ENCODE peak calls at places on chromosomes 13 and 19, in eight cellular contexts. One of them, this sample, is unnamed.

GRCh38 chr13:37615271-37615670 is 16.7 kb upstream of the POSTN start:
- DNase-seq in T-helper 2 cell treated with Interferon-gamma antibody and Interleukin-4, amounts not matched to agents 5 μg/mL and 100 μg/mL, for 36 hours: no peak
- DNase-seq in NCI-H1694 treated with DMSO at 0.1 percent for 48 hours: no peak
- DNase-seq in Right ventricle myocardium superior: no peak
- DNase-seq in ACHN: peak
- DNase-seq in iris pigment epithelial cell: no peak
- DNase-seq in AG04450: no peak
- DNase-seq in mucosa of gallbladder: no peak
- DNase-seq in this sample: no peak

GRCh38 chr19:38945562-38946228 is 15.0 kb downstream of the MRPS12 start:
- DNase-seq in T-helper 2 cell treated with Interferon-gamma antibody and Interleukin-4, amounts not matched to agents 5 μg/mL and 100 μg/mL, for 36 hours: no peak
- DNase-seq in NCI-H1694 treated with DMSO at 0.1 percent for 48 hours: no peak
- DNase-seq in Right ventricle myocardium superior: no peak
- DNase-seq in ACHN: no peak
- DNase-seq in iris pigment epithelial cell: no peak
- DNase-seq in AG04450: no peak
- DNase-seq in mucosa of gallbladder: no peak
- DNase-seq in this sample: no peak

GRCh38 chr19:34172661-34173144 is 399 bp downstream of the LSM14A start:
- DNase-seq in T-helper 2 cell treated with Interferon-gamma antibody and Interleukin-4, amounts not matched to agents 5 μg/mL and 100 μg/mL, for 36 hours: no peak
- DNase-seq in NCI-H1694 treated with DMSO at 0.1 percent for 48 hours: peak
- DNase-seq in Right ventricle myocardium superior: no peak
- DNase-seq in ACHN: no peak
- DNase-seq in iris pigment epithelial cell: no peak
- DNase-seq in AG04450: no peak
- DNase-seq in mucosa of gallbladder: no peak
- DNase-seq in this sample: no peak

GRCh38 chr13:114111577-114111976 is 20.8 kb downstream of the RASA3 start:
- DNase-seq in T-helper 2 cell treated with Interferon-gamma antibody and Interleukin-4, amounts not matched to agents 5 μg/mL and 100 μg/mL, for 36 hours: no peak
- DNase-seq in NCI-H1694 treated with DMSO at 0.1 percent for 48 hours: no peak
- DNase-seq in Right ventricle myocardium superior: peak
- DNase-seq in ACHN: no peak
- DNase-seq in iris pigment epithelial cell: peak
- DNase-seq in AG04450: peak
- DNase-seq in mucosa of gallbladder: no peak
- DNase-seq in this sample: no peak

GRCh38 chr13:46332772-46333171 is 54.3 kb downstream of the RUBCNL start:
- DNase-seq in T-helper 2 cell treated with Interferon-gamma antibody and Interleukin-4, amounts not matched to agents 5 μg/mL and 100 μg/mL, for 36 hours: no peak
- DNase-seq in NCI-H1694 treated with DMSO at 0.1 percent for 48 hours: no peak
- DNase-seq in Right ventricle myocardium superior: no peak
- DNase-seq in ACHN: no peak
- DNase-seq in iris pigment epithelial cell: no peak
- DNase-seq in AG04450: no peak
- DNase-seq in mucosa of gallbladder: no peak
- DNase-seq in this sample: no peak

GRCh38 chr13:22926176-22927007 is 254.4 kb upstream of the SGCG start:
- DNase-seq in T-helper 2 cell treated with Interferon-gamma antibody and Interleukin-4, amounts not matched to agents 5 μg/mL and 100 μg/mL, for 36 hours: no peak
- DNase-seq in NCI-H1694 treated with DMSO at 0.1 percent for 48 hours: no peak
- DNase-seq in Right ventricle myocardium superior: peak
- DNase-seq in ACHN: no peak
- DNase-seq in iris pigment epithelial cell: peak
- DNase-seq in AG04450: no peak
- DNase-seq in mucosa of gallbladder: peak
- DNase-seq in this sample: peak

GRCh38 chr13:43473437-43473836 is 313.3 kb downstream of the ENOX1 start:
- DNase-seq in T-helper 2 cell treated with Interferon-gamma antibody and Interleukin-4, amounts not matched to agents 5 μg/mL and 100 μg/mL, for 36 hours: no peak
- DNase-seq in NCI-H1694 treated with DMSO at 0.1 percent for 48 hours: peak
- DNase-seq in Right ventricle myocardium superior: no peak
- DNase-seq in ACHN: no peak
- DNase-seq in iris pigment epithelial cell: no peak
- DNase-seq in AG04450: no peak
- DNase-seq in mucosa of gallbladder: peak
- DNase-seq in this sample: no peak

GRCh38 chr13:46663644-46664043 is 110.7 kb downstream of the LRCH1 start:
- DNase-seq in T-helper 2 cell treated with Interferon-gamma antibody and Interleukin-4, amounts not matched to agents 5 μg/mL and 100 μg/mL, for 36 hours: no peak
- DNase-seq in NCI-H1694 treated with DMSO at 0.1 percent for 48 hours: no peak
- DNase-seq in Right ventricle myocardium superior: no peak
- DNase-seq in ACHN: no peak
- DNase-seq in iris pigment epithelial cell: no peak
- DNase-seq in AG04450: no peak
- DNase-seq in mucosa of gallbladder: no peak
- DNase-seq in this sample: no peak

GRCh38 chr13:30466358-30466714 is 600 bp upstream of the HMGB1 start:
- DNase-seq in T-helper 2 cell treated with Interferon-gamma antibody and Interleukin-4, amounts not matched to agents 5 μg/mL and 100 μg/mL, for 36 hours: no peak
- DNase-seq in NCI-H1694 treated with DMSO at 0.1 percent for 48 hours: no peak
- DNase-seq in Right ventricle myocardium superior: no peak
- DNase-seq in ACHN: peak
- DNase-seq in iris pigment epithelial cell: peak
- DNase-seq in AG04450: no peak
- DNase-seq in mucosa of gallbladder: no peak
- DNase-seq in this sample: no peak

GRCh38 chr13:39148513-39148961 is 110.3 kb downstream of the NHLRC3 start:
- DNase-seq in T-helper 2 cell treated with Interferon-gamma antibody and Interleukin-4, amounts not matched to agents 5 μg/mL and 100 μg/mL, for 36 hours: peak
- DNase-seq in NCI-H1694 treated with DMSO at 0.1 percent for 48 hours: no peak
- DNase-seq in Right ventricle myocardium superior: no peak
- DNase-seq in ACHN: peak
- DNase-seq in iris pigment epithelial cell: peak
- DNase-seq in AG04450: no peak
- DNase-seq in mucosa of gallbladder: no peak
- DNase-seq in this sample: no peak

GRCh38 chr19:39915848-39916215 is 18.6 kb downstream of the FCGBP start:
- DNase-seq in T-helper 2 cell treated with Interferon-gamma antibody and Interleukin-4, amounts not matched to agents 5 μg/mL and 100 μg/mL, for 36 hours: no peak
- DNase-seq in NCI-H1694 treated with DMSO at 0.1 percent for 48 hours: no peak
- DNase-seq in Right ventricle myocardium superior: no peak
- DNase-seq in ACHN: no peak
- DNase-seq in iris pigment epithelial cell: no peak
- DNase-seq in AG04450: no peak
- DNase-seq in mucosa of gallbladder: no peak
- DNase-seq in this sample: no peak

GRCh38 chr19:35034005-35034502 is 3.8 kb downstream of the SCN1B start:
- DNase-seq in T-helper 2 cell treated with Interferon-gamma antibody and Interleukin-4, amounts not matched to agents 5 μg/mL and 100 μg/mL, for 36 hours: no peak
- DNase-seq in NCI-H1694 treated with DMSO at 0.1 percent for 48 hours: no peak
- DNase-seq in Right ventricle myocardium superior: no peak
- DNase-seq in ACHN: no peak
- DNase-seq in iris pigment epithelial cell: no peak
- DNase-seq in AG04450: no peak
- DNase-seq in mucosa of gallbladder: no peak
- DNase-seq in this sample: no peak

GRCh38 chr13:26299168-26299788 is 45.3 kb downstream of the CDK8 start:
- DNase-seq in T-helper 2 cell treated with Interferon-gamma antibody and Interleukin-4, amounts not matched to agents 5 μg/mL and 100 μg/mL, for 36 hours: no peak
- DNase-seq in NCI-H1694 treated with DMSO at 0.1 percent for 48 hours: no peak
- DNase-seq in Right ventricle myocardium superior: no peak
- DNase-seq in ACHN: no peak
- DNase-seq in iris pigment epithelial cell: no peak
- DNase-seq in AG04450: no peak
- DNase-seq in mucosa of gallbladder: no peak
- DNase-seq in this sample: no peak

GRCh38 chr19:42149447-42150202 is 17.4 kb upstream of the POU2F2 start:
- DNase-seq in T-helper 2 cell treated with Interferon-gamma antibody and Interleukin-4, amounts not matched to agents 5 μg/mL and 100 μg/mL, for 36 hours: no peak
- DNase-seq in NCI-H1694 treated with DMSO at 0.1 percent for 48 hours: no peak
- DNase-seq in Right ventricle myocardium superior: no peak
- DNase-seq in ACHN: no peak
- DNase-seq in iris pigment epithelial cell: no peak
- DNase-seq in AG04450: no peak
- DNase-seq in mucosa of gallbladder: no peak
- DNase-seq in this sample: no peak

GRCh38 chr19:49196527-49197240 is 39.1 kb downstream of the TRPM4 start:
- DNase-seq in T-helper 2 cell treated with Interferon-gamma antibody and Interleukin-4, amounts not matched to agents 5 μg/mL and 100 μg/mL, for 36 hours: no peak
- DNase-seq in NCI-H1694 treated with DMSO at 0.1 percent for 48 hours: no peak
- DNase-seq in Right ventricle myocardium superior: peak
- DNase-seq in ACHN: no peak
- DNase-seq in iris pigment epithelial cell: no peak
- DNase-seq in AG04450: no peak
- DNase-seq in mucosa of gallbladder: no peak
- DNase-seq in this sample: no peak

GRCh38 chr19:41412953-41413352 is 14.2 kb downstream of the B3GNT8 start:
- DNase-seq in T-helper 2 cell treated with Interferon-gamma antibody and Interleukin-4, amounts not matched to agents 5 μg/mL and 100 μg/mL, for 36 hours: no peak
- DNase-seq in NCI-H1694 treated with DMSO at 0.1 percent for 48 hours: no peak
- DNase-seq in Right ventricle myocardium superior: no peak
- DNase-seq in ACHN: no peak
- DNase-seq in iris pigment epithelial cell: no peak
- DNase-seq in AG04450: no peak
- DNase-seq in mucosa of gallbladder: no peak
- DNase-seq in this sample: no peak

This sample was measured in GM12891.